ENCODE peak calls at places on chromosome 7, in eight cellular contexts. V, G, Q, D, B, W, Z and L are unnamed samples.

GRCh38 chr7:120959929-120960484 is 9.4 kb downstream of the ING3 start:
- DNase-seq in V (no peak), G (no peak), Q (no peak), D (no peak), B (peak; percentile 18), W (no peak), Z (no peak), L (no peak)

GRCh38 chr7:6730343-6730633 is 23.5 kb upstream of the ZNF12 start:
- DNase-seq in V (peak; percentile 49), G (no peak), Q (no peak), D (no peak), B (peak; percentile 50), W (no peak), Z (no peak), L (no peak)

GRCh38 chr7:46681865-46682503 is 760.9 kb upstream of the IGFBP3 start:
- DNase-seq in V (no peak), G (no peak), Q (peak; percentile 49), D (no peak), B (no peak), W (no peak), Z (no peak), L (no peak)

GRCh38 chr7:93461350-93461749 is 113.2 kb downstream of the CALCR start:
- DNase-seq in V (no peak), G (no peak), Q (no peak), D (no peak), B (peak; percentile 61), W (peak; percentile 6), Z (no peak), L (no peak)

GRCh38 chr7:127865466-127865865 is 165.8 kb downstream of the LRRC4 start:
- DNase-seq in V (peak; percentile 33), G (peak; percentile 68), Q (peak; percentile 76), D (no peak), B (no peak), W (peak; percentile 7), Z (no peak), L (peak; percentile 35)

GRCh38 chr7:14000247-14000646 is 10.8 kb upstream of the ETV1 start:
- DNase-seq in V (no peak), G (peak; percentile 33), Q (peak; percentile 21), D (no peak), B (no peak), W (no peak), Z (no peak), L (no peak)

GRCh38 chr7:22109761-22110160 is 164.1 kb upstream of the CDCA7L start:
- DNase-seq in V (peak; percentile 59), G (peak; percentile 43), Q (peak; percentile 52), D (peak; percentile 26), B (peak; percentile 82), W (peak; percentile 48), Z (peak; percentile 35), L (no peak)

GRCh38 chr7:20199015-20199737 is 18.0 kb downstream of the MACC1 start:
- DNase-seq in V (peak; percentile 37), G (peak; percentile 61), Q (peak; percentile 78), D (peak; percentile 68), B (no peak), W (peak; percentile 94), Z (peak; percentile 13), L (peak; percentile 91)

GRCh38 chr7:39910108-39910869 is 39.8 kb upstream of the CDK13 start:
- DNase-seq in V (no peak), G (no peak), Q (peak; percentile 54), D (no peak), B (no peak), W (no peak), Z (no peak), L (no peak)

GRCh38 chr7:75966209-75966961 is 28.0 kb downstream of the TMEM120A start:
- DNase-seq in V (peak; percentile 4), G (peak; percentile 34), Q (peak; percentile 80), D (no peak), B (no peak), W (no peak), Z (peak; percentile 53), L (no peak)

GRCh38 chr7:7736671-7737070 is 18.3 kb upstream of the RPA3 start:
- DNase-seq in V (no peak), G (no peak), Q (no peak), D (no peak), B (peak; percentile 49), W (no peak), Z (no peak), L (no peak)

GRCh38 chr7:148572067-148572522 is 18.5 kb upstream of the C7orf33 start:
- DNase-seq in V (no peak), G (peak; percentile 5), Q (no peak), D (no peak), B (peak; percentile 30), W (no peak), Z (no peak), L (no peak)

GRCh38 chr7:135238112-135238744 is 4.6 kb downstream of the STRA8 start:
- DNase-seq in V (no peak), G (no peak), Q (no peak), D (peak; percentile 14), B (peak; percentile 69), W (no peak), Z (peak; percentile 61), L (peak; percentile 14)

GRCh38 chr7:6146666-6147065 is 115.5 kb downstream of the ANKRD61 start:
- DNase-seq in V (no peak), G (no peak), Q (no peak), D (no peak), B (no peak), W (no peak), Z (no peak), L (no peak)

GRCh38 chr7:143295870-143296269 is 7.7 kb downstream of the CASP2 start:
- DNase-seq in V (no peak), G (no peak), Q (no peak), D (no peak), B (no peak), W (peak; percentile 75), Z (no peak), L (no peak)

DNA sequence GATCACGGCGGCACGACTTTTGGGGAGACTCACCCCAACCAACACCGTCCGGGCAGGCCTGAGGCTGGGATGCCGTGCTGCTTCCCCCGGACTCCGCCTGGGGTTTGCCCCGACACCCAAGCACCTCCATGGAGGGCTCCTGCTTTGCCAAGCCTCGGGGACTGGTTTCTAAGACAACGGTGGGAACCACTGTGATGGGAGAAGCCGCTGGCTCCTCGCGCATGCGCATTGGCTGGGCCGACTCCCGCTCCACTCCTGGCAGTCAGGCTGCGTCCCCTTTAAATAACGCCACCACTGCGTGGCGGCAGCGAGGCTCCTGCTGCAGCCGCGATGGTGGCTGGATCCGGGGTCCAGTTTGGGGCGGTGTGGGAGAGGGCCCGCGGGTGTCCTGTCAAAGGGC is 201.0 kb downstream of the ZNF716 start:
- DNase-seq in V (no peak), G (no peak), Q (no peak), D (no peak), B (no peak), W (no peak), Z (peak; percentile 78), L (no peak)
- H3K9me2 ChIP-seq in V (no peaks in the 10 kb centered on the region), G (no peaks in the 10 kb centered on the region), Q (no peaks in the 10 kb centered on the region), D (no peaks in the 10 kb centered on the region), B (no peaks in the 10 kb centered on the region), W (no peaks in the 10 kb centered on the region), Z (no peaks in the 10 kb centered on the region), L (no peaks in the 10 kb centered on the region)

GRCh38 chr7:101998904-101999236 is 181.4 kb downstream of the CUX1 start:
- DNase-seq in V (no peak), G (no peak), Q (no peak), D (peak; percentile 51), B (peak; percentile 44), W (no peak), Z (peak; percentile 84), L (no peak)
- H3K4me1 ChIP-seq in V (no peaks in the 10 kb centered on the region), G (peaks cover 29% of the 10 kb centered on the region), Q (no peaks in the 10 kb centered on the region), D (peaks cover 84% of the 10 kb centered on the region), B (peaks cover 5% of the 10 kb centered on the region), W (no peaks in the 10 kb centered on the region), Z (peaks cover 27% of the 10 kb centered on the region), L (no peaks in the 10 kb centered on the region)

GRCh38 chr7:57427146-57427545 is 22.8 kb upstream of the ZNF716 start:
- DNase-seq in V (no peak), G (no peak), Q (no peak), D (no peak), B (no peak), W (no peak), Z (no peak), L (no peak)
- H2AFZ ChIP-seq in V (no peak overlapping the region), G (no peak overlapping the region), Q (no peak overlapping the region), D (no peak overlapping the region), B (no peak overlapping the region), W (no peak overlapping the region), Z (no peak overlapping the region), L (no peak overlapping the region)

GRCh38 chr7:28570113-28570969 is 158.0 kb downstream of the CREB5 start:
- DNase-seq in V (no peak), G (no peak), Q (no peak), D (peak; percentile 89), B (no peak), W (no peak), Z (no peak), L (no peak)
- H3K9me2 ChIP-seq in V (no peaks in the 10 kb centered on the region), G (no peaks in the 10 kb centered on the region), Q (peaks cover 3% of the 10 kb centered on the region), D (no peaks in the 10 kb centered on the region), B (peaks cover 9% of the 10 kb centered on the region), W (no peaks in the 10 kb centered on the region), Z (no peaks in the 10 kb centered on the region), L (no peaks in the 10 kb centered on the region)

DNA sequence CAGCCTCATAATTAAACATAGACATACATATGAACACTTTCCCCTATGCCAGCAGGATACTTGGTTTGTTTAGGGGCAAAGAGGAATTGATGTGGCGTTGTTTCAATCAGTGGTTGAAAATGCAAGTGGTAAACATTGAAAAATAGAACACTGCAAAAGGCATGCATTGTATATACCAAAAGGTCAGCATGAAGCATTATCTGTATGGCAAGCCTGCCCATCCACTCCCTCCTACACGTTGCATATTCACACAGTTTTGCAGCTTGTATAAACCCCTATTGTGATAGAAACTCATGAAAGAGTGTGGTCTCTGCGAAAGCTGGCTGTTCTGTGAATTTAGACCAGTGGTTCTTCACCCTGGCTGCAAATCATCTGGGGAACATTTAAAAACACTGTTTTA is 17.1 kb downstream of the CAV1 start:
- DNase-seq in V (no peak), G (no peak), Q (no peak), D (no peak), B (no peak), W (no peak), Z (no peak), L (no peak)
- H3K4me1 ChIP-seq in V (peaks cover 5% of the 10 kb centered on the region), G (no peaks in the 10 kb centered on the region), Q (peaks cover 86% of the 10 kb centered on the region), D (no peaks in the 10 kb centered on the region), B (no peaks in the 10 kb centered on the region), W (peaks cover 42% of the 10 kb centered on the region), Z (no peaks in the 10 kb centered on the region), L (no peaks in the 10 kb centered on the region)

GRCh38 chr7:37912756-37913155 is 3.9 kb downstream of the SFRP4 start:
- DNase-seq in V (no peak), G (no peak), Q (no peak), D (no peak), B (no peak), W (no peak), Z (no peak), L (no peak)
- H2AFZ ChIP-seq in V (no peak overlapping the region), G (no peak overlapping the region), Q (no peak overlapping the region), D (no peak overlapping the region), B (no peak overlapping the region), W (no peak overlapping the region), Z (no peak overlapping the region), L (no peak overlapping the region)